ENCODE peak calls at places on chromosomes 4 and X, in five cellular contexts. H, I, V, Z and R are unnamed samples. For H3F3A, the result is how much of the 10 kb centered on the place peaks cover.

GRCh38 chr4:38948551-38948950 is 80.9 kb downstream of the FAM114A1 start:
- DNase-seq in H (no peak), V (peak), Z (no peak), I (peak), R (no peak)

GRCh38 chrX:103376118-103376978 is at the start of gene BEX3:
- DNase-seq in I (peak), H (peak), V (peak), Z (peak), R (no peak)

GRCh38 chrX:148555101-148555500 is 54.7 kb downstream of the AFF2 start:
- DNase-seq in V (no peak), H (peak), I (no peak), Z (no peak), R (no peak)

GRCh38 chr4:8599657-8600056 is 7.1 kb downstream of the CPZ start:
- DNase-seq in H (no peak), Z (no peak), I (no peak), V (peak), R (no peak)

GRCh38 chrX:39418936-39419659 is 617.8 kb downstream of the MID1IP1 start:
- DNase-seq in H (no peak), I (no peak), V (no peak), Z (peak), R (no peak)

GRCh38 chrX:106404512-106404911 is 207.3 kb upstream of the RADX start:
- DNase-seq in V (no peak), H (no peak), I (peak), Z (no peak), R (no peak)

GRCh38 chr4:44629280-44629866 is 22.1 kb downstream of the YIPF7 start:
- DNase-seq in V (peak), H (peak), Z (peak), I (peak), R (peak)

GRCh38 chr4:1200425-1201035 is 28.1 kb upstream of the SPON2 start:
- DNase-seq in H (no peak), I (no peak), V (peak), Z (peak), R (no peak)

GRCh38 chrX:2561461-2561860 is 60.7 kb upstream of the DHRSX start:
- DNase-seq in H (no peak), I (no peak), V (no peak), Z (no peak), R (no peak)

GRCh38 chr4:130249002-130249401 is 1153.0 kb downstream of the C4orf33 start:
- DNase-seq in V (no peak), I (no peak), Z (no peak), H (peak), R (no peak)

GRCh38 chr4:84497220-84497834 is 1.8 kb downstream of the NKX6-1 start:
- DNase-seq in V (peak), I (no peak), Z (peak), H (peak), R (no peak)

GRCh38 chr4:107740950-107741701 is 21.1 kb upstream of the PAPSS1 start:
- DNase-seq in V (peak), Z (no peak), H (no peak), I (peak), R (no peak)

GRCh38 chr4:602559-602942 is 22.8 kb upstream of the PDE6B start:
- DNase-seq in V (peak), H (peak), I (peak), Z (peak), R (no peak)

GRCh38 chr4:48698029-48698901 is 81.8 kb downstream of the FRYL start:
- DNase-seq in Z (no peak), H (peak), I (peak), V (peak), R (no peak)

GRCh38 chrX:53082773-53083616 is 828 bp downstream of the TSPYL2 start:
- DNase-seq in I (no peak), H (no peak), V (peak), Z (no peak), R (no peak)

GRCh38 chrX:46961574-46962279 is 49.5 kb downstream of the JADE3 start:
- DNase-seq in I (no peak), Z (no peak), V (no peak), H (peak), R (no peak)

GRCh38 chrX:34197946-34198345 is 65.8 kb upstream of the FAM47A start:
- DNase-seq in H (no peak), I (peak), Z (no peak), V (no peak), R (no peak)

GRCh38 chr4:180084561-180084960 is 2158.6 kb upstream of the TENM3 start:
- DNase-seq in V (no peak), H (no peak), Z (no peak), I (no peak), R (no peak)

GRCh38 chr4:6733358-6734164 is 17.6 kb downstream of the BLOC1S4 start:
- DNase-seq in V (no peak), H (no peak), I (no peak), Z (peak), R (no peak)

GRCh38 chr4:77927991-77928925 is 65.6 kb downstream of the MRPL1 start:
- DNase-seq in V (peak), I (peak), Z (no peak), H (no peak), R (no peak)

GRCh38 chr4:102610476-102610875 is 109.3 kb downstream of the NFKB1 start:
- DNase-seq in H (no peak), I (no peak), Z (no peak), V (no peak), R (no peak)

GRCh38 chrX:1453390-1453783 is 678 bp upstream of the ASMTL start:
- DNase-seq in H (no peak), V (no peak), I (no peak), Z (no peak), R (no peak)

GRCh38 chrX:1451676-1452496 is 823 bp downstream of the ASMTL start:
- DNase-seq in I (no peak), H (peak), Z (no peak), V (no peak), R (no peak)

GRCh38 chrX:1452497-1453389 is at the start of gene ASMTL:
- DNase-seq in I (peak), V (peak), H (peak), Z (peak), R (peak)

GRCh38 chrX:1453951-1454785 is 1.5 kb upstream of the ASMTL start:
- DNase-seq in H (peak), I (peak), V (peak), Z (peak), R (peak)

GRCh38 chrX:1455948-1456280 is 3.2 kb upstream of the ASMTL start:
- DNase-seq in Z (no peak), H (no peak), I (no peak), V (no peak), R (no peak)
- H3K9ac ChIP-seq in Z (no peak), H (no peak), I (no peak), V (no peak), R (no peak)

GRCh38 chr4:173319696-173320095 is 14.5 kb downstream of the HMGB2 start:
- DNase-seq in I (no peak), Z (no peak), V (peak), H (no peak), R (no peak)
- H3F3A ChIP-seq in I (under half), Z (under half), V (under half), H (under half), R (under half)

DNA sequence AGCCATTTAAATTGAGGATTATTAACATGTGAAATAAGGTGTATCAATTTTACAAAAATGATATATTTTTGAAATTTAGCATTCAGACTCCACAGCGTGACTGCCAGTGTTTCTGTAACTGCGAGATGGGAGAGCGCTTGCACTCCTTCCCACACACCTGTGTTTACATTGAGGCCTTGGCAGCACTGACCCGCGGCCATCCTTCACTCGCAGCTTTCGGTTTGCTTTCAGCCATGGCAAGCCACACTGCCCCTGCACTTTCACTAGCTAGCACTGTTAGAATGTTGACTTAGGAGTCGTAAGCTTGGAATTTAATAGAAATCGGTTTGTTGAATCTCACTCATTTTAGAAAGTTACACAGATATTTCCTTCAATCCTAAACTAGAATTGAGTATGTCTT is 136.2 kb downstream of the CFAP299 start:
- DNase-seq in I (peak), V (peak), H (peak), Z (no peak), R (peak)
- TF ChIP-seq EZH2phosphoT487 in I (no peak), V (no peak), H (no peak), Z (no peak), R (no peak)

GRCh38 chrX:110181459-110182137 is 136.3 kb downstream of the AMMECR1 start:
- DNase-seq in Z (no peak), I (peak), H (no peak), V (no peak), R (no peak)
- H3K9ac ChIP-seq in Z (no peak), I (peak), H (no peak), V (peak), R (no peak)

GRCh38 chr4:153589703-153590595 is 94.1 kb upstream of the TLR2 start:
- DNase-seq in H (no peak), Z (no peak), V (no peak), I (no peak), R (no peak)
- H3F3A ChIP-seq in H (under half), Z (under half), V (under half), I (under half), R (under half)

GRCh38 chrX:15269618-15270521 is at the start of gene ASB9:
- DNase-seq in H (no peak), Z (peak), I (peak), V (peak), R (no peak)
- TF ChIP-seq EZH2phosphoT487 in H (no peak), Z (no peak), I (no peak), V (no peak), R (no peak)

DNA sequence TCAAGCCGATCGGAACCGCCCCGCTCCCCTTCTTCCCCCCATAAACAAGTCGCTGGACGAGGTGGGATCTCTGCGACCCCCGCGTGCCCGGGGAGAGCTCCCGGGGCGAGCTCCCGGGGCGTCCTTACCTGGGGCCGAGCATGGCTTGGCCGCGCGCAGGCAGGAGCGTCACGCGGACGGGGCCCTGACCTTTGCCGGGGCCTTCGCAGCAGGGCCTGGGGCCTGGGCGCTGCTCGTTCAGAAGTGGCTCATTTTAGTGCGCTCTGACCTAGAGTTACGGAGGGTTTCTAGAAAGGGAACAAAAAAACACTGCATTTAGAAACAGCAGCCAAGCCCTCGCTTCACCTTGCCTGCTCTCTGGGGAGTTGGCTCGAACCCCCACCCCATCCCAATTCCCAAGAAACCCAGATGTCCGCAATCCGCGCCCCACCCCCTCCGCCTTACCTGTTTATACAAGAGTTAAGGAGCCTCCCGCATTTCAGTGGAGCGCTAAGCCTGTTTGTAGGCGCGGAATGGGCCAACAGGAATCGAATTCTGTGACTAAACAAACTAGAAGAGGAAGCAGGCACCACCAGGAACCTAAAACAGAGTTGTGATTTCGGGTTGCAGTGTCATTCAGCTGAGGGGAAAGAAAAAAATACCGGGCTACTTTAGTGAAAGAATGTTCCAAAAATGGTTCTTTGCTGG is 814 bp upstream of the RBM47 start:
- DNase-seq in V (no peak), H (peak), Z (peak), I (peak), R (peak)
- H3K9ac ChIP-seq in V (no peak), H (no peak), Z (no peak), I (peak), R (peak)

DNA sequence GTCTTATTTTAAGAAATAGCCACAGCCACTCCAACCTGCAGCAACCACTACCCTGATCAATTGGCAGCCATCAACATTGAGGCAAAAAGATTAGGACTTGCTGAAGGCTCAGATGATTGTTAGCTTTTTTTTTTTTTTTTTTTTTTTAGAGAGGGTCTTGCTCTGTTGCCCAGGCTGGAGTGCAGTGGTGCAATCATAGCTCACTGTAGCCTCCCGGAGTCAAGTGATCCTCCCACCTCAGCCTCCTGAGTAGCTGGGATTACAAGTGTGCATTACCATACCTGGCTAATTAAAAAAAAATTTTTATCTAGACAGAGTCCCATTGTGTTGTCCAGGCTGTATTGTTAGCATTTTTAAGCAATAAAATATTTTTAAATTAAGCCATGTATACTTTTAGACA is 26.5 kb downstream of the RHOH start:
- DNase-seq in Z (no peak), H (no peak), I (no peak), V (no peak), R (no peak)
- H3F3A ChIP-seq in Z (under half), H (under half), I (under half), V (under half), R (half or more)